ENCODE peak calls at places on chromosomes 3 and 15, in eight cellular contexts. F is progenitor cell of endocrine pancreas, M is GM12878, S is A673, D is upper lobe of right lung, R is Caco-2, K is tibial nerve, E is psoas muscle. T is an unnamed sample.

GRCh38 chr3:32403663-32404062 is 12.0 kb downstream of the CMTM7 start:
- DNase-seq in F (no peak), M (no peak), S (no peak), D (no peak), R (no peak), K (no peak), E (no peak), T (no peak)

GRCh38 chr3:170506556-170506955 is 79.3 kb downstream of the SLC7A14 start:
- DNase-seq in F (no peak), M (no peak), S (no peak), D (no peak), R (peak), K (no peak), E (no peak), T (no peak)

GRCh38 chr3:41710646-41711388 is 251.1 kb downstream of the ULK4 start:
- DNase-seq in F (no peak), M (no peak), S (peak), D (no peak), R (no peak), K (no peak), E (peak), T (no peak)

GRCh38 chr3:150547045-150547753 is 612 bp downstream of the EIF2A start:
- DNase-seq in F (no peak), M (no peak), S (no peak), D (no peak), R (peak), K (no peak), E (no peak), T (no peak)

GRCh38 chr3:176905331-176905730 is 292.0 kb downstream of the TBL1XR1 start:
- DNase-seq in F (no peak), M (no peak), S (no peak), D (no peak), R (no peak), K (no peak), E (no peak), T (no peak)

GRCh38 chr3:188594137-188594536 is 440.2 kb downstream of the LPP start:
- DNase-seq in F (no peak), M (no peak), S (peak), D (no peak), R (no peak), K (no peak), E (no peak), T (no peak)

GRCh38 chr15:39487180-39487735 is 93.6 kb upstream of the THBS1 start:
- DNase-seq in F (no peak), M (no peak), S (no peak), D (no peak), R (no peak), K (no peak), E (no peak), T (no peak)

GRCh38 chr15:40928975-40929729 is at the start of gene DLL4:
- DNase-seq in F (peak), M (no peak), S (peak), D (peak), R (peak), K (peak), E (peak), T (peak)

GRCh38 chr15:69562097-69562496 is 109.5 kb downstream of the RPLP1 start:
- DNase-seq in F (no peak), M (no peak), S (no peak), D (no peak), R (no peak), K (no peak), E (no peak), T (no peak)

GRCh38 chr3:3179407-3180094 is at the start of gene CRBN:
- DNase-seq in F (peak), M (peak), S (peak), D (peak), R (peak), K (peak), E (peak), T (peak)

GRCh38 chr3:11150256-11150655 is 4.0 kb upstream of the HRH1 start:
- DNase-seq in F (no peak), M (no peak), S (no peak), D (no peak), R (no peak), K (no peak), E (no peak), T (no peak)

GRCh38 chr3:127612966-127613365 is 14.8 kb downstream of the MCM2 start:
- DNase-seq in F (no peak), M (no peak), S (no peak), D (peak), R (no peak), K (no peak), E (no peak), T (no peak)

GRCh38 chr3:119206611-119207511 is 33.5 kb downstream of the UPK1B start:
- DNase-seq in F (no peak), M (no peak), S (no peak), D (no peak), R (peak), K (no peak), E (no peak), T (no peak)

GRCh38 chr3:177465243-177465642 is 268.0 kb upstream of the TBL1XR1 start:
- DNase-seq in F (no peak), M (no peak), S (no peak), D (no peak), R (no peak), K (peak), E (peak), T (no peak)

GRCh38 chr3:94310736-94311135 is 247.9 kb downstream of the NSUN3 start:
- DNase-seq in F (no peak), M (no peak), S (no peak), D (no peak), R (no peak), K (no peak), E (no peak), T (no peak)

DNA sequence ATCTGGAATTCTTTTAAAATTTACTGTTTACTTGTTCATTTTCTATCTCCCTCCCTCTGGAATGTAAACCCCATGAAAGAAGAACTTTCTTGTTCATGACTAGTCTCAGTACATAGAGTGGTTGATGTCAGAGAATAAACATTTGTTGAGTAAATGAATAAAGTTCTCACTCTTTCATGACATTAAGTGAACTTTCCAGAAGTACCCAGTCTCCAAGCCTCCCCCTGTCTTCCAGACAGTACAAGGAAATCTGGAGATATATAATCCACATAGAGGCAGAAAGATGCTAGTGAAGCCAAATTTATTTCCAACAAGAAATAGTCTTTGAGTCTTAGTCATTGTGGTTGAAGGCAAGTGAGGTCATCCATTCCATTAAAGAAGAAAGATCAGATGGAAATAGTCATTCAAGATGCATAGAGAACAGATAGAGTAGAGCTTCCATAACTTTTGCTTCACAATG is 71.5 kb upstream of the GALNT15 start:
- DNase-seq in F (no peak), M (no peak), S (no peak), D (no peak), R (peak), K (no peak), E (no peak), T (no peak)
- TF ChIP-seq CTCF in F (no peak), M (no peak), S (no peak), D (no peak), R (no peak), K (no peak), E (no peak), T (no peak)

DNA sequence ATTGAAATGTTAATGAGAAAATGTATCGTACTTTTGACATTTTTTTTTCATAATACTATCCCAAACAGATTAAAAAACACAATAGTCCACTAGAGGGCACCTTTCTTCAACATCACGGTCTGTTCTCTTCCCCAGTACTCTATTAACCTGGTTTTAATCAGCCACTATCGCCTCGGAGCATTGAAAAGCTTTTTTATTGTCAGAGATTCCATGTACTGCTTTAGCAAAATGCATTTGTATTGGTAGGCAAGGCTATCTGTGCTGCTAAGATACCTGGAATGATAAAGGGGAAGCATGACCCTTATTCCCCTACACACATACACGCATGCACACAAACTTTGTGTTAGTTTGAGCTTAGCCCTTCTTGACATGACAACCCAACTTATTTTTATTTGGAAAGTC is 160.1 kb upstream of the IL12A start:
- DNase-seq in F (no peak), M (no peak), S (peak), D (no peak), R (peak), K (no peak), E (no peak), T (no peak)
- TF ChIP-seq CTCF in F (peak), M (peak), S (peak), D (peak), R (peak), K (peak), E (peak), T (peak)

DNA sequence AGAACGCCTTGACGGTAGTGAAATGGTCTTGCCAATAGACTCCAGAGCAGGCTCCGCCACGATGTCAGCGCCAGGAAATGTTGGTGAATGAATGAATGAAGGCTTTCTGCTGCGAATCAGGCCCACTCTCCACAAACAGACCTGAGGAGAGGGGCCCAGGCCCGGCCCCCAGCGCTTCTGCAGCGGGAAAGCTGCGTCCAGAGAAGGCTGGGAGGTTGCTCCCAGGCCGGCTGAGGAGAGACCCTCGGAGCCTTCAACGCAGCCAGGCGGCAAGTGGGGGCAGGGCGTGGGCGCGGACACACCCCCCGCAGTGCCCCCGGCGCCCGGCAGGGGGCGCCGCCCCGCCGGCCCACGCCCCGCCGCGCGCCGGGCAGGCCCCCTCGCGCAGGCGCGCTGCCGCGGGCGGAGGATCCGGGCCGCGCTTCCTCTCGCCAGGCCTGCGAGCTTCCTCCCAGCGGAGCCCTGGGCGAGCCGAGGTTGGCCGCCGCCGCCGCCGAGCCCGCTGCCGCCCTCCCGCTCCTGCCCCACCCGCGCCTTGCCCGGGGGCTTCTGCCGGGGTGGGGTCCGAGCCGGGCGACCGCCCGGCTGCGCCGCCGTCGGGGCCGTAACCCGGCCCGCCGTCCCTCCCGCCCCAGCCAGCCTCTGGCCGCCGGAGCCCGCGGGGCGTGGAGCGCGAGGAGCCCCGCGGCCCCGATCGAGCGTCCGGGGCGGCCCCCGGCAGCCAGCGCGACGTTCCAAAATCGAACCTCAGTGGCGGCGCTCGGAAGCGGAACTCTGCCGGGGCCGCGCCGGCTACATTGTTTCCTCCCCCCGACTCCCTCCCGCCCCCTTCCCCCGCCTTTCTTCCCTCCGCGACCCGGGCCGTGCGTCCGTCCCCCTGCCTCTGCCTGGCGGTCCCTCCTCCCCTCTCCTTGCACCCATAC is at the start of gene CSK:
- DNase-seq in F (peak), M (no peak), S (peak), D (peak), R (peak), K (no peak), E (peak), T (peak)
- TF ChIP-seq CTCF in F (peak), M (peak), S (peak), D (peak), R (peak), K (peak), E (peak), T (peak)

GRCh38 chr15:76512971-76513370 is 176.4 kb downstream of the ISL2 start:
- DNase-seq in F (no peak), M (no peak), S (no peak), D (no peak), R (no peak), K (no peak), E (no peak), T (no peak)
- TF ChIP-seq CTCF in F (no peak), M (no peak), S (no peak), D (no peak), R (no peak), K (no peak), E (no peak), T (no peak)